ENCODE peak calls at places on chromosomes 16 and 17, in seven cellular contexts. R is thoracic aorta, C is colonic mucosa, L is non-pigmented ciliary epithelial cell, G is HT1080, D is dermis blood vessel endothelial cell, U is stomach. I is an unnamed sample.
A peak's percentile ranks its signal among the peaks of the same experiment; 100 is the strongest.

GRCh38 chr17:42045719-42046118 is 4.7 kb downstream of the C17orf113 start:
- DNase-seq in R (no peak), C (no peak), L (no peak), G (no peak), D (no peak), U (no peak), I (no peak)

GRCh38 chr17:61928101-61928436 is 287 bp upstream of the INTS2 start:
- DNase-seq in R (no peak), C (no peak), L (no peak), G (no peak), D (no peak), U (no peak), I (no peak)

GRCh38 chr17:6706996-6707395 is 6.2 kb downstream of the SLC13A5 start:
- DNase-seq in R (no peak), C (no peak), L (no peak), G (no peak), D (no peak), U (no peak), I (no peak)

GRCh38 chr17:33778505-33779398 is 476.3 kb upstream of the CCL2 start:
- DNase-seq in R (no peak), C (peak; percentile 30), L (peak; percentile 11), G (peak; percentile 62), D (peak; percentile 73), U (peak; percentile 28), I (peak; percentile 15)

GRCh38 chr17:49379926-49380325 is 17.9 kb upstream of the ZNF652 start:
- DNase-seq in R (no peak), C (no peak), L (no peak), G (no peak), D (no peak), U (no peak), I (no peak)

GRCh38 chr17:5533486-5534315 is 47.3 kb downstream of the MIS12 start:
- DNase-seq in R (no peak), C (no peak), L (no peak), G (peak; percentile 54), D (peak; percentile 66), U (no peak), I (no peak)

GRCh38 chr16:85036398-85037049 is 8.9 kb downstream of the KIAA0513 start:
- DNase-seq in R (no peak), C (no peak), L (no peak), G (no peak), D (no peak), U (no peak), I (no peak)

GRCh38 chr16:19896951-19897350 is 12.3 kb upstream of the GPRC5B start:
- DNase-seq in R (no peak), C (no peak), L (no peak), G (no peak), D (no peak), U (no peak), I (no peak)

GRCh38 chr17:55734128-55734781 is 11.6 kb upstream of the TMEM100 start:
- DNase-seq in R (no peak), C (no peak), L (no peak), G (peak; percentile 27), D (no peak), U (no peak), I (no peak)

GRCh38 chr16:76941091-76941490 is 249.9 kb upstream of the MON1B start:
- DNase-seq in R (no peak), C (no peak), L (no peak), G (peak; percentile 4), D (no peak), U (no peak), I (no peak)

GRCh38 chr17:40062347-40063033 is at the start of gene THRA:
- DNase-seq in R (no peak), C (peak; percentile 75), L (no peak), G (no peak), D (peak; percentile 72), U (peak; percentile 78), I (no peak)

GRCh38 chr16:77789085-77789611 is 784 bp downstream of the VAT1L start:
- DNase-seq in R (no peak), C (no peak), L (no peak), G (no peak), D (no peak), U (no peak), I (no peak)

GRCh38 chr16:10668322-10669045 is 26.2 kb downstream of the TEKT5 start:
- DNase-seq in R (no peak), C (no peak), L (no peak), G (peak; percentile 36), D (peak; percentile 39), U (peak; percentile 33), I (no peak)

GRCh38 chr16:70778901-70779309 is 22.1 kb downstream of the VAC14 start:
- DNase-seq in R (no peak), C (peak; percentile 48), L (peak; percentile 67), G (peak; percentile 82), D (peak; percentile 10), U (no peak), I (no peak)

GRCh38 chr17:64077409-64077808 is 52.5 kb downstream of the ERN1 start:
- DNase-seq in R (no peak), C (no peak), L (no peak), G (no peak), D (peak; percentile 21), U (peak; percentile 60), I (no peak)

I was measured in cerebellar nuclear complex.